ENCODE peak calls at places on chromosome 1, in nine cellular contexts. One of them, this sample, is unnamed.

GRCh38 chr1:19885821-19886220 is 3.6 kb downstream of the OTUD3 start:
- DNase-seq in naive thymus-derived CD4-positive, alpha-beta T cell: no peak
- DNase-seq in CD8-positive, alpha-beta T cell: no peak
- DNase-seq in heart left ventricle: no peak
- DNase-seq in H1: no peak
- DNase-seq in lower lobe of right lung: no peak
- DNase-seq in cardiac muscle cell: no peak
- DNase-seq in upper lobe of right lung: no peak
- DNase-seq in GM23338: no peak
- DNase-seq in this sample: no peak

GRCh38 chr1:160672789-160673695 is 26.2 kb upstream of the SLAMF1 start:
- DNase-seq in GM23338: peak; percentile 12
- DNase-seq in naive thymus-derived CD4-positive, alpha-beta T cell: peak; percentile 46
- DNase-seq in CD8-positive, alpha-beta T cell: no peak
- DNase-seq in cardiac muscle cell: no peak
- DNase-seq in H1: no peak
- DNase-seq in heart left ventricle: no peak
- DNase-seq in upper lobe of right lung: no peak
- DNase-seq in lower lobe of right lung: no peak
- DNase-seq in this sample: no peak

GRCh38 chr1:161730050-161730564 is 8.8 kb downstream of the FCRLB start:
- DNase-seq in heart left ventricle: no peak
- DNase-seq in upper lobe of right lung: no peak
- DNase-seq in H1: no peak
- DNase-seq in GM23338: no peak
- DNase-seq in naive thymus-derived CD4-positive, alpha-beta T cell: peak; percentile 38
- DNase-seq in lower lobe of right lung: no peak
- DNase-seq in cardiac muscle cell: no peak
- DNase-seq in CD8-positive, alpha-beta T cell: peak; percentile 20
- DNase-seq in this sample: no peak

GRCh38 chr1:88678405-88678804 is 5.7 kb upstream of the PKN2 start:
- DNase-seq in GM23338: no peak
- DNase-seq in cardiac muscle cell: no peak
- DNase-seq in lower lobe of right lung: no peak
- DNase-seq in heart left ventricle: no peak
- DNase-seq in naive thymus-derived CD4-positive, alpha-beta T cell: no peak
- DNase-seq in H1: no peak
- DNase-seq in CD8-positive, alpha-beta T cell: no peak
- DNase-seq in upper lobe of right lung: no peak
- DNase-seq in this sample: no peak

GRCh38 chr1:7002728-7003127 is 217.5 kb downstream of the CAMTA1 start:
- DNase-seq in lower lobe of right lung: no peak
- DNase-seq in GM23338: peak; percentile 35
- DNase-seq in upper lobe of right lung: no peak
- DNase-seq in heart left ventricle: no peak
- DNase-seq in cardiac muscle cell: peak; percentile 35
- DNase-seq in H1: no peak
- DNase-seq in CD8-positive, alpha-beta T cell: no peak
- DNase-seq in naive thymus-derived CD4-positive, alpha-beta T cell: no peak
- DNase-seq in this sample: no peak

GRCh38 chr1:115133440-115133839 is 44.1 kb upstream of the TSPAN2 start:
- DNase-seq in GM23338: no peak
- DNase-seq in upper lobe of right lung: no peak
- DNase-seq in CD8-positive, alpha-beta T cell: no peak
- DNase-seq in heart left ventricle: no peak
- DNase-seq in lower lobe of right lung: no peak
- DNase-seq in cardiac muscle cell: no peak
- DNase-seq in H1: no peak
- DNase-seq in naive thymus-derived CD4-positive, alpha-beta T cell: no peak
- DNase-seq in this sample: no peak

GRCh38 chr1:201335174-201335870 is 42.2 kb downstream of the TNNT2 start:
- DNase-seq in H1: no peak
- DNase-seq in heart left ventricle: no peak
- DNase-seq in upper lobe of right lung: peak; percentile 21
- DNase-seq in naive thymus-derived CD4-positive, alpha-beta T cell: no peak
- DNase-seq in CD8-positive, alpha-beta T cell: no peak
- DNase-seq in cardiac muscle cell: no peak
- DNase-seq in lower lobe of right lung: peak; percentile 7
- DNase-seq in GM23338: no peak
- DNase-seq in this sample: no peak

GRCh38 chr1:200992382-200993101 is 31.0 kb downstream of the KIF21B start:
- DNase-seq in upper lobe of right lung: no peak
- DNase-seq in cardiac muscle cell: no peak
- DNase-seq in naive thymus-derived CD4-positive, alpha-beta T cell: no peak
- DNase-seq in heart left ventricle: no peak
- DNase-seq in GM23338: no peak
- DNase-seq in lower lobe of right lung: no peak
- DNase-seq in CD8-positive, alpha-beta T cell: no peak
- DNase-seq in H1: no peak
- DNase-seq in this sample: no peak

GRCh38 chr1:243253927-243254232 is 1.2 kb downstream of the CEP170 start:
- DNase-seq in cardiac muscle cell: peak; percentile 8
- DNase-seq in CD8-positive, alpha-beta T cell: no peak
- DNase-seq in H1: no peak
- DNase-seq in lower lobe of right lung: no peak
- DNase-seq in heart left ventricle: no peak
- DNase-seq in GM23338: no peak
- DNase-seq in upper lobe of right lung: no peak
- DNase-seq in naive thymus-derived CD4-positive, alpha-beta T cell: no peak
- DNase-seq in this sample: no peak

GRCh38 chr1:94599090-94599813 is 57.7 kb upstream of the F3 start:
- DNase-seq in upper lobe of right lung: peak; percentile 71
- DNase-seq in CD8-positive, alpha-beta T cell: no peak
- DNase-seq in naive thymus-derived CD4-positive, alpha-beta T cell: no peak
- DNase-seq in GM23338: peak; percentile 73
- DNase-seq in heart left ventricle: no peak
- DNase-seq in H1: no peak
- DNase-seq in lower lobe of right lung: no peak
- DNase-seq in cardiac muscle cell: peak; percentile 39
- DNase-seq in this sample: no peak

GRCh38 chr1:19209439-19209989 is 552 bp downstream of the UBR4 start:
- DNase-seq in heart left ventricle: no peak
- DNase-seq in GM23338: peak; percentile 82
- DNase-seq in H1: peak; percentile 1
- DNase-seq in lower lobe of right lung: peak; percentile 61
- DNase-seq in upper lobe of right lung: no peak
- DNase-seq in naive thymus-derived CD4-positive, alpha-beta T cell: peak; percentile 76
- DNase-seq in cardiac muscle cell: peak; percentile 59
- DNase-seq in CD8-positive, alpha-beta T cell: peak; percentile 22
- DNase-seq in this sample: no peak

GRCh38 chr1:16026723-16027484 is 5.1 kb downstream of the CLCNKA start:
- DNase-seq in GM23338: peak; percentile 96
- DNase-seq in upper lobe of right lung: no peak
- DNase-seq in lower lobe of right lung: no peak
- DNase-seq in CD8-positive, alpha-beta T cell: peak; percentile 45
- DNase-seq in cardiac muscle cell: peak; percentile 95
- DNase-seq in H1: peak; percentile 87
- DNase-seq in naive thymus-derived CD4-positive, alpha-beta T cell: peak; percentile 38
- DNase-seq in heart left ventricle: no peak
- DNase-seq in this sample: no peak

GRCh38 chr1:228783415-228784045 is 48.3 kb downstream of the RHOU start:
- DNase-seq in lower lobe of right lung: no peak
- DNase-seq in CD8-positive, alpha-beta T cell: no peak
- DNase-seq in naive thymus-derived CD4-positive, alpha-beta T cell: no peak
- DNase-seq in GM23338: no peak
- DNase-seq in H1: no peak
- DNase-seq in upper lobe of right lung: no peak
- DNase-seq in heart left ventricle: no peak
- DNase-seq in cardiac muscle cell: no peak
- DNase-seq in this sample: no peak

GRCh38 chr1:25157846-25158245 is 74.5 kb downstream of the SYF2 start:
- DNase-seq in naive thymus-derived CD4-positive, alpha-beta T cell: no peak
- DNase-seq in GM23338: no peak
- DNase-seq in H1: no peak
- DNase-seq in heart left ventricle: no peak
- DNase-seq in lower lobe of right lung: no peak
- DNase-seq in upper lobe of right lung: no peak
- DNase-seq in cardiac muscle cell: no peak
- DNase-seq in CD8-positive, alpha-beta T cell: no peak
- DNase-seq in this sample: no peak

GRCh38 chr1:63317007-63317813 is 5.2 kb upstream of the FOXD3 start:
- DNase-seq in cardiac muscle cell: peak; percentile 64
- DNase-seq in H1: no peak
- DNase-seq in lower lobe of right lung: peak; percentile 88
- DNase-seq in upper lobe of right lung: peak; percentile 92
- DNase-seq in CD8-positive, alpha-beta T cell: peak; percentile 41
- DNase-seq in heart left ventricle: peak; percentile 39
- DNase-seq in naive thymus-derived CD4-positive, alpha-beta T cell: peak; percentile 74
- DNase-seq in GM23338: peak; percentile 98
- DNase-seq in this sample: no peak

GRCh38 chr1:38021969-38022368 is 9.4 kb downstream of the UTP11 start:
- DNase-seq in lower lobe of right lung: no peak
- DNase-seq in naive thymus-derived CD4-positive, alpha-beta T cell: no peak
- DNase-seq in heart left ventricle: no peak
- DNase-seq in CD8-positive, alpha-beta T cell: no peak
- DNase-seq in H1: no peak
- DNase-seq in cardiac muscle cell: no peak
- DNase-seq in upper lobe of right lung: no peak
- DNase-seq in GM23338: no peak
- DNase-seq in this sample: no peak
- H3K36me3 ChIP-seq in lower lobe of right lung: peaks cover 92% of the 10 kb centered on the region
- H3K36me3 ChIP-seq in naive thymus-derived CD4-positive, alpha-beta T cell: peaks cover 17% of the 10 kb centered on the region
- H3K36me3 ChIP-seq in heart left ventricle: peaks cover 96% of the 10 kb centered on the region
- H3K36me3 ChIP-seq in CD8-positive, alpha-beta T cell: peaks cover 49% of the 10 kb centered on the region
- H3K36me3 ChIP-seq in H1: peaks cover 75% of the 10 kb centered on the region
- H3K36me3 ChIP-seq in cardiac muscle cell: peaks cover 71% of the 10 kb centered on the region
- H3K36me3 ChIP-seq in upper lobe of right lung: peaks cover 92% of the 10 kb centered on the region
- H3K36me3 ChIP-seq in GM23338: peaks cover 68% of the 10 kb centered on the region
- H3K36me3 ChIP-seq in this sample: peaks cover 69% of the 10 kb centered on the region

DNA sequence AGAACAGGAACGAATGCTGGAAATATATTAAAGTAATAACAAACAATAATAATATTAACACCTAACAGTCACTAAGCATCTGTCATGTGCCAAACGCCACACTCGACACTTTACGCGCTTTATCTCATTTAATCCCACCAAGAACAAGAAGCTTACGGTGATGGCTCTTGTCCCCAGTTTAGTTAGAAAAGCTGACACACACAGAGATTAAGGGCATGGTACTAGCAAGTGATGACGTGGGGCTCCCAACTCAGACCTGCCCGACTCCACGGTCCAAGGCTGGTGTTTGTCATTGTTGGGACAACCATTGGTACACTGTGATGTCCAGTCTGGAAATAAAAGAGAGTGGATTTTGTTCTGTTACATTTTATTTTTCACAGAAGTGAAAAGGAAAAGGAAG is 41.1 kb upstream of the KIF26B start:
- DNase-seq in GM23338: no peak
- DNase-seq in upper lobe of right lung: no peak
- DNase-seq in cardiac muscle cell: no peak
- DNase-seq in naive thymus-derived CD4-positive, alpha-beta T cell: no peak
- DNase-seq in heart left ventricle: no peak
- DNase-seq in lower lobe of right lung: no peak
- DNase-seq in H1: no peak
- DNase-seq in CD8-positive, alpha-beta T cell: no peak
- DNase-seq in this sample: no peak
- H3K4me3 ChIP-seq in GM23338: no peak overlapping the region
- H3K4me3 ChIP-seq in upper lobe of right lung: no peak overlapping the region
- H3K4me3 ChIP-seq in cardiac muscle cell: no peak overlapping the region
- H3K4me3 ChIP-seq in naive thymus-derived CD4-positive, alpha-beta T cell: no peak overlapping the region
- H3K4me3 ChIP-seq in heart left ventricle: no peak overlapping the region
- H3K4me3 ChIP-seq in lower lobe of right lung: no peak overlapping the region
- H3K4me3 ChIP-seq in H1: no peak overlapping the region
- H3K4me3 ChIP-seq in CD8-positive, alpha-beta T cell: no peak overlapping the region
- H3K4me3 ChIP-seq in this sample: no peak overlapping the region

GRCh38 chr1:156259805-156260204 is 11.9 kb upstream of the PAQR6 start:
- DNase-seq in heart left ventricle: no peak
- DNase-seq in upper lobe of right lung: no peak
- DNase-seq in cardiac muscle cell: no peak
- DNase-seq in H1: no peak
- DNase-seq in lower lobe of right lung: no peak
- DNase-seq in CD8-positive, alpha-beta T cell: no peak
- DNase-seq in naive thymus-derived CD4-positive, alpha-beta T cell: no peak
- DNase-seq in GM23338: peak; percentile 30
- DNase-seq in this sample: no peak
- H3K36me3 ChIP-seq in heart left ventricle: peaks cover 100% of the 10 kb centered on the region
- H3K36me3 ChIP-seq in upper lobe of right lung: peaks cover 95% of the 10 kb centered on the region
- H3K36me3 ChIP-seq in cardiac muscle cell: peaks cover 63% of the 10 kb centered on the region
- H3K36me3 ChIP-seq in H1: peaks cover 84% of the 10 kb centered on the region
- H3K36me3 ChIP-seq in lower lobe of right lung: peaks cover 98% of the 10 kb centered on the region
- H3K36me3 ChIP-seq in CD8-positive, alpha-beta T cell: peaks cover 60% of the 10 kb centered on the region
- H3K36me3 ChIP-seq in naive thymus-derived CD4-positive, alpha-beta T cell: peaks cover 35% of the 10 kb centered on the region
- H3K36me3 ChIP-seq in GM23338: peaks cover 63% of the 10 kb centered on the region
- H3K36me3 ChIP-seq in this sample: peaks cover 68% of the 10 kb centered on the region

DNA sequence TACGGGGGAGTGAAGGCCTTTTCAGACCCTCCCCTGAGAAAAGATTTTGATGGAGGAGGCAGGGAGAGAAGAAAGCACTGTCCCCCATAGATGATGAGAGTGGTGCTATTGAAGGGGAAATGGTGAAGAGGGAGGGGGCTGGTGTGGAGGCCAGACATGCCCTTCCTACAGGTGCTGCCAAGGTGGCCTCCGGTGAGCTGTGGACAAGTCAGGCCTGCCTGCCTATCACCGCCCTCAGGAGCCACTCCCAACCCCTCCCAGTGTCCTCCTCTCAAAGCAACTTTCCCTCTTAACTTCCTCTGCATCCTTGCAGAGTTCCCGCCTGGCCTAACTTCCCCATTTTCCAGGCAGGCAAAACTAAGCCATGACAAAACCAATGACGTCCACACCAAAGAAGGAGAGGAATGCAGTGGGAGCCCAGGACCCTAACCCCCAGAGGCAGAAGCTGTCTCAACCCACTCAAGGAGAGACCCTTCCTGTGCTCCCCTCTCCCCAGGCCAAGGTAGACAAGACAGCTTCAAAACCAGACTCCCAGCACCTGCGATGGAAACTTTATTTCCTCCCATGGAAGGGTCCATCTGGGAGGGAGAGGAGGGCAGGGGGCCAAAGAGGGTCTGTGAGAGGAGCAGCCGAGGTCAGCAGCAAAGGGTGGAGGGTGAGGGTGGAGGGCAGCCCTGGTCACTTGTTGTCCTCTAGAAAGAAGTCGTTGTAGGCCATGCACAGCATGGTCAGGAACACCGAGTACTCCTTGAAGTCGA is 1.0 kb upstream of the S100A6 start:
- DNase-seq in cardiac muscle cell: no peak
- DNase-seq in heart left ventricle: no peak
- DNase-seq in H1: no peak
- DNase-seq in upper lobe of right lung: peak; percentile 81
- DNase-seq in CD8-positive, alpha-beta T cell: no peak
- DNase-seq in lower lobe of right lung: peak; percentile 78
- DNase-seq in naive thymus-derived CD4-positive, alpha-beta T cell: no peak
- DNase-seq in GM23338: no peak
- DNase-seq in this sample: no peak
- H3K4me3 ChIP-seq in cardiac muscle cell: peak overlapping the region; percentile 17
- H3K4me3 ChIP-seq in heart left ventricle: peak overlapping the region; percentile 78
- H3K4me3 ChIP-seq in H1: no peak overlapping the region
- H3K4me3 ChIP-seq in upper lobe of right lung: peak overlapping the region; percentile 87
- H3K4me3 ChIP-seq in CD8-positive, alpha-beta T cell: peak overlapping the region; percentile 49
- H3K4me3 ChIP-seq in lower lobe of right lung: peak overlapping the region; percentile 98
- H3K4me3 ChIP-seq in naive thymus-derived CD4-positive, alpha-beta T cell: peak overlapping the region; percentile 80
- H3K4me3 ChIP-seq in GM23338: peak overlapping the region; percentile 63
- H3K4me3 ChIP-seq in this sample: peak overlapping the region; percentile 89

This sample was measured in thoracic aorta.